ENCODE peak calls at places on chromosomes 4 and X, in four cellular contexts. A is AG09309, T is BJ, B is heart left ventricle. D is an unnamed sample.

GRCh38 chrX:150167482-150168324 is 195.4 kb upstream of the MAMLD1 start:
- DNase-seq in A (no peak), T (no peak), B (no peak), D (no peak)

GRCh38 chrX:15877380-15877779 is 22.8 kb upstream of the AP1S2 start:
- DNase-seq in A (no peak), T (no peak), B (peak), D (no peak)

GRCh38 chr4:56871357-56871993 is 36.2 kb upstream of the REST start:
- DNase-seq in A (no peak), T (no peak), B (no peak), D (peak)

GRCh38 chr4:139419388-139419914 is 34.5 kb upstream of the RAB33B start:
- DNase-seq in A (peak), T (peak), B (peak), D (no peak)

GRCh38 chr4:88756149-88756548 is 58.5 kb upstream of the NAP1L5 start:
- DNase-seq in A (no peak), T (no peak), B (no peak), D (no peak)

GRCh38 chrX:47566841-47567240 is 5.8 kb downstream of the ARAF start:
- DNase-seq in A (no peak), T (no peak), B (no peak), D (no peak)

GRCh38 chr4:3708611-3709010 is 57.6 kb upstream of the ADRA2C start:
- DNase-seq in A (no peak), T (no peak), B (peak), D (no peak)

GRCh38 chr4:56106180-56106579 is 157.4 kb downstream of the CEP135 start:
- DNase-seq in A (no peak), T (no peak), B (no peak), D (no peak)

GRCh38 chr4:110107868-110108267 is 90.5 kb downstream of the ELOVL6 start:
- DNase-seq in A (no peak), T (no peak), B (no peak), D (no peak)

GRCh38 chr4:121072080-121072835 is at the start of gene NDNF:
- DNase-seq in A (no peak), T (no peak), B (peak), D (peak)

GRCh38 chr4:71163317-71163716 is 169.9 kb downstream of the DCK start:
- DNase-seq in A (no peak), T (no peak), B (no peak), D (no peak)

GRCh38 chr4:67542076-67542475 is 3.2 kb downstream of the CENPC start:
- DNase-seq in A (no peak), T (no peak), B (no peak), D (no peak)

GRCh38 chr4:66572949-66573348 is 902.7 kb upstream of the EPHA5 start:
- DNase-seq in A (peak), T (peak), B (no peak), D (no peak)

GRCh38 chrX:77924320-77924859 is 13.9 kb downstream of the ATP7A start:
- DNase-seq in A (no peak), T (no peak), B (no peak), D (no peak)

GRCh38 chrX:24055043-24055356 is 244 bp downstream of the EIF2S3 start:
- DNase-seq in A (no peak), T (no peak), B (no peak), D (no peak)

GRCh38 chr4:116020141-116020722 is 906.8 kb upstream of the NDST4 start:
- DNase-seq in A (no peak), T (no peak), B (no peak), D (no peak)

GRCh38 chrX:71954458-71954857 is 43.8 kb downstream of the NHSL2 start:
- DNase-seq in A (no peak), T (no peak), B (no peak), D (no peak)

GRCh38 chr4:13007802-13008201 is 476.3 kb downstream of the RAB28 start:
- DNase-seq in A (no peak), T (no peak), B (no peak), D (no peak)

GRCh38 chr4:172986114-172986513 is 182.5 kb upstream of the GALNT7 start:
- DNase-seq in A (no peak), T (no peak), B (no peak), D (no peak)

GRCh38 chr4:176259330-176260090 is 9.5 kb downstream of the ASB5 start:
- DNase-seq in A (peak), T (no peak), B (no peak), D (no peak)

GRCh38 chr4:8682296-8682695 is 89.7 kb downstream of the CPZ start:
- DNase-seq in A (no peak), T (no peak), B (no peak), D (no peak)

GRCh38 chr4:83993774-83994173 is 457.9 kb downstream of the GPAT3 start:
- DNase-seq in A (no peak), T (no peak), B (no peak), D (no peak)

GRCh38 chr4:130825283-130825682 is 1729.3 kb downstream of the C4orf33 start:
- DNase-seq in A (no peak), T (no peak), B (no peak), D (no peak)

GRCh38 chrX:115592997-115593734 is 32.2 kb downstream of the PLS3 start:
- DNase-seq in A (no peak), T (no peak), B (no peak), D (no peak)

GRCh38 chr4:152885185-152885584 is 50.9 kb upstream of the FHDC1 start:
- DNase-seq in A (no peak), T (no peak), B (no peak), D (no peak)

GRCh38 chrX:13085533-13085932 is 41.1 kb upstream of the FAM9C start:
- DNase-seq in A (no peak), T (no peak), B (no peak), D (no peak)
- H3K4me3 ChIP-seq in A (no peak), T (no peak), B (peak), D (no peak)

GRCh38 chr4:577499-578450 is 1.7 kb upstream of the TMEM271 start:
- DNase-seq in A (no peak), T (no peak), B (no peak), D (peak)

GRCh38 chr4:578451-579443 is 2.7 kb upstream of the TMEM271 start:
- DNase-seq in A (no peak), T (no peak), B (no peak), D (no peak)

GRCh38 chr4:576245-576821 is at the start of gene TMEM271:
- DNase-seq in A (no peak), T (no peak), B (no peak), D (no peak)

GRCh38 chr4:575281-576141 is 584 bp downstream of the TMEM271 start:
- DNase-seq in A (peak), T (no peak), B (no peak), D (peak)

GRCh38 chr4:576991-577498 is 950 bp upstream of the TMEM271 start:
- DNase-seq in A (no peak), T (no peak), B (no peak), D (no peak)
- H3K4me3 ChIP-seq in A (no peak), T (no peak), B (no peak), D (no peak)

GRCh38 chrX:132388371-132388770 is 100.5 kb downstream of the MBNL3 start:
- DNase-seq in A (no peak), T (no peak), B (no peak), D (no peak)

GRCh38 chrX:132393992-132394391 is 94.8 kb downstream of the MBNL3 start:
- DNase-seq in A (no peak), T (no peak), B (peak), D (no peak)

GRCh38 chrX:132393090-132393884 is 95.6 kb downstream of the MBNL3 start:
- DNase-seq in A (no peak), T (no peak), B (no peak), D (no peak)

GRCh38 chrX:132390817-132391216 is 98.0 kb downstream of the MBNL3 start:
- DNase-seq in A (no peak), T (no peak), B (no peak), D (no peak)

DNA sequence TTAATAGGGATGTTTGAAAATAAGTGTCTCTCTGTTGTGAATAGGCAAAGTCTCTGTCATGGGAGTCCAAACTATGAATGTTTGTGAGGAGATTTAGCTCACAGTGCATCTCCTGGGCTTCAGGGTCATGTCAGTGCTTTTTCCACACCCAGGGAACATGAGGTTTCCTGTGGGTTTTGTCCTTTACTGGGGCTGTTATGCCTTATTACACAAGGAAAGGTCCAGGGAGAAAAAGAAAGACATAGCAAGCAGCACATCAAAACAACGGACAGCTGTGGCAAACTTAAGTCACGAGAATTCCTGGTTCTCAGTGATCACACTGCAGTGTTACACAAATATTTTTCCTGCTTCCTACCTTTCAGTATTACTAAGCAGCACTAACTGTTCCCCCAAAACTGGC is 99.4 kb downstream of the MBNL3 start:
- DNase-seq in A (no peak), T (no peak), B (no peak), D (no peak)
- H3K4me3 ChIP-seq in A (no peak), T (no peak), B (no peak), D (no peak)

GRCh38 chr4:6956087-6956433 is 46.4 kb downstream of the TBC1D14 start:
- DNase-seq in A (no peak), T (no peak), B (no peak), D (no peak)

GRCh38 chr4:6956434-6957147 is 47.0 kb downstream of the TBC1D14 start:
- DNase-seq in A (no peak), T (no peak), B (no peak), D (no peak)

GRCh38 chr4:6951880-6952381 is 42.3 kb downstream of the TBC1D14 start:
- DNase-seq in A (no peak), T (no peak), B (no peak), D (no peak)

GRCh38 chr4:6955261-6955911 is 45.8 kb downstream of the TBC1D14 start:
- DNase-seq in A (no peak), T (no peak), B (no peak), D (peak)

DNA sequence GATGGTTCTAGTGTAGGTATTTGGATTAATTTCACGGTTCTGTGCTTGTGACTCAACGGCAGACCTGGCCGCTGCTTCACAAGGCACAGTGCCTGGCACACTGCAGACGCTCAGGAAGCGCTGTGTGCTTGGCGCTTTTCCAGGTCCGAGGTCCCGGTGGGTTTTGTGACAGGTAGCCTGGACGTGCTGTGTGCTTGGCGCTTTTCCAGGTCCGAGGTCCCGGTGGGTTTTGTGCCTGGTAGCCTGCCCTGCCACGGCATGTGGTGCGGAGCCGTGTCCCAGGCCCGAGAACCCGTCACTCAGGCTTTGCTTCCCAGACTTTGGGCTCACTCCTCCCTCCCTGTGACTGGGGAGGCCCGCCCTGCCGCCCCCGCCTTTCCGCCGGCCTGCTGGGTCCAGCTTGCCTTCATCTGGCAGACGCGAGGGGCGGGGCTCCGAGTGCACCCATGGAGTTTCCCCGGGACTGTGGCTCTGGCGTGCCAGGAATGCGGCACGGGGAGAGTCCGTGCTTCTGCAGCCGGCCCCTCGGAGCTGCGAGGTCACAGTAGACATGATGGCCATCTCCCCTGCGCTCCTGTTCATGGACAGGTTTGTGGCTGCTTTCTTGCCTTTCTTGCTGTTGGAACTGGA is 44.2 kb downstream of the TBC1D14 start:
- DNase-seq in A (peak), T (peak), B (peak), D (no peak)
- H3K4me3 ChIP-seq in A (peak), T (peak), B (peak), D (peak)

DNA sequence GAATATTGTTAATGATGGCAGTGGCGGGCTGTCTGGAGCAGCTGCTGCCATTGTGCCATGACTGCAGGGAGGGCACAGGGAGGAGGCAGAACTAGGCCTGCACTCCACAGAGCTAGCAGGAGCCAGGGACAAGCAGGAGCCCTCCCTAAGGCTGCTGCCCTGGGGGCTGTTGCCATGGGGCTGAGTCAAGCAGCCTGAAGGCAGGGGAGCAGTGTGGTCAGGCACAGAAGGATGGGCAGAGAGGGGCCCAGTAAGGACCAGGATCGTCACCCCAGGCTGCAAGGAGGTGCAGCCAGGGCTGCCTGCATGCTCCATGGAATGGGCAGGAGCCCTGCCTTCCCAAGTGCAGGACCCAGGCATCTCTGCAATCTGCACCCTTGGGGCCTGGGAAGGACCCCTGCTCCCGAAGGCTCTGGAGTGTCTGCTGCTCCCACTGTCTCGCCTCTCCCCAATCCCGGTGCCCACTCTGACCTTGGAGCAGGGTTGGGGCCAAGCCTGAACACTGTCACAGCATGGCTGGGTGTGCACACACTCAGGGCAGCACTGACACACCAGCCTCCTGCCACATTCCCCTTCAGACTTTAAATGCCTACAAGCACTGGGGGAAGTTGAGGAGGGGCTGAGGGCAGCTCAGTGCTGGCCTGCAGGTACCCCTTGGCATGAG is 98.3 kb upstream of the GALNTL6 start:
- DNase-seq in A (no peak), T (no peak), B (no peak), D (no peak)
- H3K4me3 ChIP-seq in A (no peak), T (no peak), B (no peak), D (no peak)

GRCh38 chrX:131264665-131265064 is 24.4 kb downstream of the IGSF1 start:
- DNase-seq in A (no peak), T (no peak), B (no peak), D (no peak)

GRCh38 chrX:131262200-131262599 is 26.9 kb downstream of the IGSF1 start:
- DNase-seq in A (no peak), T (no peak), B (no peak), D (no peak)

GRCh38 chrX:131264053-131264452 is 25.1 kb downstream of the IGSF1 start:
- DNase-seq in A (no peak), T (no peak), B (no peak), D (no peak)

DNA sequence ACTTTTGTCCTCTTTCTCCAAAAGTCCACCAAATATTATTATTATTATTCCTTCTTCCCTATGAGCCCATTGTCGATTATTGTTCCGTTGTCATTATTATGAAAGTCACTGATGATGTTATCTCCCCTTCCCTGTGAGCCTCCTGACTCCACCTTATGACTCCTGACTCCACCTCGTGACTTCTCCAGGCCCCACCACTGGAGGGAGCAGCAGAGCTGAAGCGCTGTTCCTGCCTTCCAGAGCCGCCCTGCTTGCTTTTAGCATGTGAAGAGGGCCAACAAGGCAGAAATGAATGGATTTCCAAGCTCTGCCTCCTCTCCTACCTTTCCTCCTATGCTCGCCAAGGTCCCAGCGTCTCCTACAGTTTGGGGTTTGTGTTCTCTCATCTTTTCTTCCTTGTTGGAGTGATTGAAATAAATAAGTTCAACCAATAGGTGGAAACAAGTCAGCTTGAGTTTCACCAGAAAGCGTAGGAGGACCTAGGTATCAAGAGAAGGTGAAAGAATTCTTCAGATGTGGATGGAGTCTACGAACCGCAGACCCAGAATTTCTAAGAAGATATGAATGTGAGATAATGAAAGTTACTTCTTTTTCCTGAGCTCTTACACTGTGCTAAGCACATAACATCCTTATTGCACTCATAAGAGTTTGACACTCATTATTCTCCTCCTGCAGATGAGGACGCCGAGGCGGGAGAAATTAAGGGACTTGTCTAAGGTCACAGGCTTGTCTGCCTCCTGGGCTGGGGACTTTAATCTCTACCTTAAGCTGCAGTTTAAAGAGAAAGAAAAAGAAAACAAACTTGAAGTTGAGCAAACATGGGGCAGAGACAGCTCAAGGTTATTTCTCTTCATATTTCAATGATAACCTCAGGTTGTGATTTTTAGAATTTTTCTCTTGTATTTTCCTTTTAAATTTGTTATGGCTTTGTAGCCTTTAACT is 26.1 kb downstream of the IGSF1 start:
- DNase-seq in A (no peak), T (no peak), B (no peak), D (no peak)
- H3K4me3 ChIP-seq in A (no peak), T (no peak), B (no peak), D (no peak)

GRCh38 chrX:103063191-103063845 is 653 bp downstream of the BEX1 start:
- DNase-seq in A (no peak), T (no peak), B (no peak), D (peak)
- H3K4me3 ChIP-seq in A (peak), T (peak), B (peak), D (peak)

DNA sequence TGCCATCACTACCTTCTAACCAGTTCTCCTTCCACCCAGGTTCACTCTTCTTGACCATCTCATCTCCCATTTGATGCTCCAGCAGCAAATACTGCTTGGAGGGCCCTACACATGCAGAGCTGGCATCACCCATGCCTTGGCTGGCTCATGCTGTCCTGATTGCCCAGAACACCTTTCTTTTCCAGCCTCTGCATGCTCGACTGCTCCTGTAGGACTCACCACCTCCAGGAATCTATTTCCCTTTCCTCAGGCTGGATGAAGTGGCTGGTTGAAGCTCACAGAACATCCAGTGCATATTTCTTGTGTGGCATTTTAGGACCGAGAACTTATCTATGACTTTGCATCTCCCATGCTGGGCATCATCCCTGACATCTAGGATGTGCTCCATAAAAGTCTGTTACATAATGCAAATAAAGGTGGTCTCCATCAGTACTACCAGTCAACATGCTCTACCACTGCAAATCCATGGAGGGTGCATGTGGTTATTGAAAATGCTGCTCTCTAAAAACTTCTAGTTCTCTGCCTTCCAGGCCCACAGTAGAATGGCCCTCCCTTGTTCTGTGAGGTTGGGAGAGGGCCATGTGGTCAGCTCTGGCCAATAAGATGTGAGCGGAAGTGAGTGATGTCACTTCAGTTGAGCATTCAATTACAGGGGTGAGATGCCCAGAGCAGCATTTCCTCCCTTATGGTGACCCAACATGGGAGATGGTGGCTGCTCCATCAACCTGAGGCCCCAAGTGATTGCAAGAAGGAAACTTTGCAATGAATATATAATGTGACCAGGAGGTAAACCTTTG is 148.6 kb downstream of the CPEB2 start:
- DNase-seq in A (no peak), T (no peak), B (no peak), D (no peak)
- H3K4me3 ChIP-seq in A (no peak), T (no peak), B (no peak), D (no peak)

GRCh38 chr4:76234679-76235044 is 16.9 kb upstream of the FAM47E start:
- DNase-seq in A (no peak), T (no peak), B (no peak), D (no peak)
- H3K4me3 ChIP-seq in A (no peak), T (no peak), B (no peak), D (no peak)